ENCODE peak calls at places on chromosomes 6 and 20, in six cellular contexts. U is AG04450; V is CD4-positive, alpha-beta memory T cell; O is fibroblast of lung; Z is left ventricle myocardium inferior; D is coronary artery. G is an unnamed sample.

GRCh38 chr6:144413418-144413817 is 128.3 kb downstream of the UTRN start:
- DNase-seq in O (peak), Z (no peak), V (no peak), U (no peak), D (no peak), G (no peak)

GRCh38 chr6:158518196-158519127 is 41.4 kb upstream of the TMEM181 start:
- DNase-seq in Z (peak), U (peak), V (peak), O (peak), D (no peak), G (no peak)

GRCh38 chr6:92047886-92048285 is 1371.5 kb downstream of the EPHA7 start:
- DNase-seq in V (no peak), O (no peak), Z (no peak), D (no peak), U (no peak), G (no peak)

GRCh38 chr6:128720891-128721290 is 162.0 kb upstream of the LAMA2 start:
- DNase-seq in Z (no peak), U (no peak), V (no peak), D (no peak), O (no peak), G (no peak)

GRCh38 chr6:166005401-166005845 is 162.2 kb downstream of the TBXT start:
- DNase-seq in Z (peak), O (peak), V (no peak), U (no peak), D (no peak), G (peak)

GRCh38 chr20:21147593-21147992 is 21.7 kb downstream of the KIZ start:
- DNase-seq in O (no peak), D (no peak), U (no peak), Z (no peak), V (no peak), G (no peak)

GRCh38 chr6:136226027-136226673 is 24.0 kb downstream of the MTFR2 start:
- DNase-seq in Z (peak), U (peak), O (peak), D (no peak), V (peak), G (peak)

GRCh38 chr20:40617594-40617993 is 71.4 kb downstream of the MAFB start:
- DNase-seq in V (no peak), Z (no peak), D (no peak), U (no peak), O (no peak), G (no peak)

GRCh38 chr20:62804632-62805364 is at the start of gene OGFR:
- DNase-seq in D (no peak), V (peak), U (no peak), O (peak), Z (peak), G (peak)

GRCh38 chr20:36658300-36658699 is 12.3 kb upstream of the SLA2 start:
- DNase-seq in V (peak), D (no peak), O (no peak), U (no peak), Z (no peak), G (no peak)

GRCh38 chr6:167091149-167092107 is 31.5 kb upstream of the CCR6 start:
- DNase-seq in O (no peak), D (no peak), U (no peak), Z (no peak), V (peak), G (no peak)

GRCh38 chr6:39884696-39885095 is 49.6 kb downstream of the MOCS1 start:
- DNase-seq in O (peak), D (no peak), Z (no peak), V (no peak), U (peak), G (no peak)

GRCh38 chr20:10637062-10637559 is 36.7 kb downstream of the JAG1 start:
- DNase-seq in U (no peak), Z (no peak), D (peak), V (no peak), O (peak), G (peak)

GRCh38 chr6:140592877-140593276 is 1218.4 kb upstream of the CITED2 start:
- DNase-seq in Z (no peak), U (no peak), V (no peak), D (no peak), O (no peak), G (no peak)

GRCh38 chr20:37528442-37529213 is 952 bp upstream of the BLCAP start:
- DNase-seq in Z (no peak), U (no peak), V (no peak), O (peak), D (peak), G (no peak)

GRCh38 chr20:12047838-12048432 is 130.2 kb downstream of the BTBD3 start:
- DNase-seq in U (no peak), O (peak), D (no peak), Z (no peak), V (no peak), G (no peak)

GRCh38 chr20:23010096-23010495 is 25.0 kb upstream of the SSTR4 start:
- DNase-seq in O (no peak), D (peak), Z (no peak), V (no peak), U (no peak), G (no peak)

GRCh38 chr6:161607696-161608297 is 333.9 kb upstream of the AGPAT4 start:
- DNase-seq in Z (no peak), U (no peak), D (no peak), V (no peak), O (no peak), G (no peak)

GRCh38 chr20:17648782-17649730 is 33.0 kb downstream of the RRBP1 start:
- DNase-seq in U (no peak), Z (no peak), D (no peak), V (peak), O (no peak), G (no peak)

GRCh38 chr6:94651239-94651638 is 926.1 kb upstream of the MANEA start:
- DNase-seq in D (no peak), Z (no peak), U (no peak), V (no peak), O (no peak), G (no peak)

GRCh38 chr6:45959534-45960195 is 56.0 kb downstream of the CLIC5 start:
- DNase-seq in U (no peak), D (no peak), V (no peak), Z (no peak), O (peak), G (no peak)

GRCh38 chr20:53493201-53493908 is 100.3 kb downstream of the ZNF217 start:
- DNase-seq in V (no peak), D (no peak), U (no peak), O (no peak), Z (no peak), G (no peak)

GRCh38 chr6:37570801-37571200 is 71.1 kb upstream of the CCDC167 start:
- DNase-seq in V (no peak), D (no peak), U (no peak), Z (no peak), O (no peak), G (no peak)

GRCh38 chr20:19757487-19757972 is 528 bp upstream of the RIN2 start:
- DNase-seq in V (no peak), U (peak), O (peak), Z (peak), D (peak), G (peak)
- H3K4me3 ChIP-seq in V (no peak), U (peak), O (peak), Z (peak), D (peak), G (peak)

GRCh38 chr20:25991756-25992130 is 295.1 kb upstream of the ZNF337 start:
- DNase-seq in D (no peak), O (no peak), Z (no peak), U (no peak), V (no peak), G (no peak)
- H3K4me3 ChIP-seq in D (no peak), O (no peak), Z (no peak), U (no peak), V (no peak), G (no peak)

GRCh38 chr6:30206799-30207618 is 6.2 kb downstream of the TRIM26 start:
- DNase-seq in Z (no peak), V (no peak), U (no peak), O (peak), D (no peak), G (no peak)
- H3K4me3 ChIP-seq in Z (peak), V (no peak), U (no peak), O (no peak), D (peak), G (no peak)

DNA sequence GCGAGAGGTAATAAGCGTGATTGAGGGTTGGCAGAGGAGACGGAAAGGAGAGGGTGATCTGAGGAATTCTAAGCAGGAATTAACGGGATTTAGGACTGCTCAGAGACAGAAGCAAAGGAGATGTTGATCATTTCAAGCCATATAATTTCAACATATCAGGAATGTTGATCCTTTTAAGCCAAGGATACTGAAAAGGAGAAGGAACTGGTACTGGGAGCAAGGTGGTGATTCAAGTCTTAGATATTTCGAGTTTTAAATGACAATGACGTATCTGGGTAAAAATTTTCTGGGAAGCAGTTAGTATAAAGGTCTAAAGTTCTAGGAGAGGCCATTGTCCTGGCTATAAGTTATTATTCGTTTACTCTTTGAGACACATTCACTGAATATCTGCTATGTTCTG is 91.3 kb upstream of the OGFRL1 start:
- DNase-seq in V (no peak), U (no peak), D (no peak), O (peak), Z (no peak), G (no peak)
- H3K4me3 ChIP-seq in V (no peak), U (peak), D (no peak), O (no peak), Z (no peak), G (no peak)

DNA sequence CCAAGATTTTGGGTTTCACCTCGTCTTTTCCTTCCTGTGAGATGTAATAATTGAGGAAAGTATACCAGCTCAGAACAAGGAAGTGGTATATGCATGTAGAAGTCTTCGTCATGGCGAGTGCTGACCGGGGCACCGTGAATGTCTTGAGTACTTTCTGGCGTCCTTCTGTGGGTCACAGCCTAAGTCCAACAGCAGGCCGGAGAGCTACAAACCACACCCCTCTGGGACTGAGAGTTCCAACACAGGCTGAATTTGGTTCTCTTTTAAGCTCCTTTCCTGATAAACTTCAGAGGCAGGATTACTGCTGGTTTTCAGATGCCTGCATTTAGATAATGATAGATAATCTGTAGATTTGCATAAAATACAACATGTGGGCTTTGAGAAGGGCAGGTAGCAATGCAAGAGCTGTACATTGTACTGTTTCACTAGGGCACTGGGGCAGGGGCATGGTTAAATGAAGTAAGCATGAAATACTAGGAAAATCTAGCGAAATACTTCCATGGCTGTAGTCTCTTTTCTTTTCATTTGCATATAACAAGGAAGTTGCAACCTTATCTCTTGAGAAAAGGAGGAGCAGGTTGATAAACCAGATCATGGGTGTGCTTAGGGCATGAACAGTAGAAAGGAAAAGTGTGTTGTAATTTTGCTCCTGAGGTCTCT is at the start of gene ADTRP:
- DNase-seq in D (no peak), Z (no peak), O (no peak), V (no peak), U (no peak), G (no peak)
- H3K4me3 ChIP-seq in D (no peak), Z (no peak), O (no peak), V (no peak), U (no peak), G (no peak)

DNA sequence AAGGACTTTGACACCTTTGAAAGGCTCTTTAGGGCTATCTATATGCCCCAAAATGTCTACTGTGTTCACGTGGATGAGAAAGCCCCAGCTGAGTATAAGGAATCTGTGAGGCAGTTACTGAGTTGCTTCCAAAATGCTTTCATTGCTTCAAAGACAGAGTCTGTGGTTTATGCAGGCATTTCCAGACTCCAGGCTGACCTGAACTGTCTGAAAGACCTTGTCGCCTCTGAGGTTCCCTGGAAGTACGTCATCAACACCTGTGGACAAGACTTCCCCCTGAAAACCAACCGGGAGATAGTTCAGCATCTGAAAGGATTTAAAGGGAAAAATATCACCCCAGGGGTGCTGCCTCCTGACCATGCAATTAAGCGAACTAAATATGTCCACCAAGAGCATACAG is 65.2 kb downstream of the GCNT2 start:
- DNase-seq in U (no peak), V (no peak), D (no peak), Z (no peak), O (peak), G (no peak)
- H3K4me3 ChIP-seq in U (no peak), V (no peak), D (no peak), Z (peak), O (no peak), G (no peak)

GRCh38 chr6:72890233-72890632 is 268.4 kb downstream of the KCNQ5 start:
- DNase-seq in V (no peak), D (no peak), O (no peak), Z (no peak), U (no peak), G (no peak)

GRCh38 chr6:72890671-72891070 is 268.8 kb downstream of the KCNQ5 start:
- DNase-seq in V (no peak), D (no peak), O (no peak), Z (no peak), U (no peak), G (no peak)

DNA sequence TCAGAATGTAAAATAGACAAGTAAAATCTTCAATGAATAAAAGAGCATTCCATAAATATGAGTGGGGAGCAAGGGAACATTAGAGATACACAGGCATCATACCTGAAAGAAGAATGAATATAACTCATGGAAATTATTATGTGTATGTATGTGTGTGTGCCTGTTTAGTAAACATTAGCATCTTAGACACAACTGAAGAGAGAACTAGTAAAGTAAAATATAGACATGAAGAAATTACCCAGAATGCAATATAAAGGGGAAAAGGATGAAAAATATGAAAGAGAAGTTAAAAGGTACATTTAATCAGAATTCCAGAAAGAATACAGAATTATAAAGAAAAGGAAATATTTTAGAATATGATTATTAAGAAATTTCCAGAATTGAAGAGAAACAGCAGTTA is 264.3 kb downstream of the KCNQ5 start:
- DNase-seq in Z (no peak), O (no peak), V (no peak), U (no peak), D (no peak), G (no peak)
- H3K4me3 ChIP-seq in Z (no peak), O (no peak), V (no peak), U (no peak), D (no peak), G (no peak)

GRCh38 chr6:44029489-44030185 is 97.6 kb downstream of the MRPL14 start:
- DNase-seq in U (no peak), D (no peak), Z (no peak), O (no peak), V (no peak), G (no peak)
- H3K4me3 ChIP-seq in U (no peak), D (no peak), Z (no peak), O (no peak), V (no peak), G (no peak)